ENCODE peak calls at places on chromosomes 2 and 18, in seven cellular contexts. J, L, O, E, H, G and Y are unnamed samples.

GRCh38 chr18:59536181-59536580 is 161.0 kb downstream of the CCBE1 start:
- DNase-seq in J (no peak), L (no peak), O (no peak), E (no peak), H (no peak), G (no peak), Y (no peak)

GRCh38 chr2:195575879-195576391 is 81.1 kb upstream of the SLC39A10 start:
- DNase-seq in J (no peak), L (no peak), O (no peak), E (no peak), H (no peak), G (no peak), Y (no peak)

GRCh38 chr2:209209943-209210342 is 213.9 kb upstream of the MAP2 start:
- DNase-seq in J (no peak), L (no peak), O (no peak), E (no peak), H (no peak), G (no peak), Y (no peak)

GRCh38 chr18:58915006-58915799 is 50.5 kb downstream of the ZNF532 start:
- DNase-seq in J (no peak), L (no peak), O (no peak), E (no peak), H (no peak), G (no peak), Y (no peak)

GRCh38 chr2:135029481-135030134 is 17.6 kb downstream of the MAP3K19 start:
- DNase-seq in J (no peak), L (no peak), O (no peak), E (no peak), H (no peak), G (no peak), Y (no peak)

GRCh38 chr2:70514612-70515055 is 39.0 kb downstream of the TGFA start:
- DNase-seq in J (no peak), L (no peak), O (peak; percentile 44), E (no peak), H (peak; percentile 32), G (no peak), Y (peak; percentile 83)

GRCh38 chr18:79526468-79527460 is 131.0 kb downstream of the NFATC1 start:
- DNase-seq in J (no peak), L (peak; percentile 86), O (no peak), E (no peak), H (no peak), G (no peak), Y (no peak)

GRCh38 chr2:45646289-45646688 is 5.2 kb upstream of the PRKCE start:
- DNase-seq in J (no peak), L (no peak), O (no peak), E (no peak), H (no peak), G (no peak), Y (no peak)

GRCh38 chr2:218384975-218385374 is 2.9 kb downstream of the SLC11A1 start:
- DNase-seq in J (no peak), L (no peak), O (no peak), E (no peak), H (no peak), G (no peak), Y (no peak)

GRCh38 chr2:224287533-224287932 is 114.4 kb downstream of the FAM124B start:
- DNase-seq in J (no peak), L (no peak), O (no peak), E (no peak), H (peak; percentile 83), G (no peak), Y (no peak)

GRCh38 chr2:40401896-40402295 is 50.0 kb downstream of the SLC8A1 start:
- DNase-seq in J (no peak), L (no peak), O (no peak), E (no peak), H (no peak), G (no peak), Y (no peak)

GRCh38 chr18:37913051-37913450 is 347.5 kb upstream of the CELF4 start:
- DNase-seq in J (no peak), L (no peak), O (no peak), E (no peak), H (no peak), G (no peak), Y (no peak)

GRCh38 chr2:98242006-98242405 is 104.2 kb upstream of the CNGA3 start:
- DNase-seq in J (no peak), L (no peak), O (no peak), E (no peak), H (no peak), G (no peak), Y (no peak)

GRCh38 chr2:36355157-36355889 is at the start of gene CRIM1:
- DNase-seq in J (peak; percentile 39), L (peak; percentile 90), O (no peak), E (no peak), H (peak; percentile 93), G (peak; percentile 52), Y (peak; percentile 91)

GRCh38 chr2:235170536-235171510 is 219.0 kb downstream of the SH3BP4 start:
- DNase-seq in J (no peak), L (peak; percentile 31), O (peak; percentile 52), E (no peak), H (peak; percentile 32), G (no peak), Y (peak; percentile 70)